ENCODE peak calls at places on chromosome 20, in six cellular contexts. One of them, this sample, is unnamed.

GRCh38 chr20:10381477-10381876 is 52.5 kb downstream of the MKKS start:
- DNase-seq in heart right ventricle: no peak
- DNase-seq in OCI-LY7: no peak
- DNase-seq in A549: no peak
- DNase-seq in progenitor cell of endocrine pancreas: no peak
- DNase-seq in fibroblast of lung: no peak
- DNase-seq in this sample: no peak

GRCh38 chr20:31605902-31606677 is 1.0 kb downstream of the ID1 start:
- DNase-seq in A549: no peak
- DNase-seq in OCI-LY7: no peak
- DNase-seq in progenitor cell of endocrine pancreas: peak; percentile 46
- DNase-seq in heart right ventricle: peak; percentile 37
- DNase-seq in fibroblast of lung: peak; percentile 37
- DNase-seq in this sample: peak; percentile 45

GRCh38 chr20:830011-830521 is 3.4 kb upstream of the FAM110A start:
- DNase-seq in fibroblast of lung: peak; percentile 51
- DNase-seq in A549: no peak
- DNase-seq in heart right ventricle: no peak
- DNase-seq in progenitor cell of endocrine pancreas: no peak
- DNase-seq in OCI-LY7: no peak
- DNase-seq in this sample: no peak

GRCh38 chr20:10558635-10559187 is 115.1 kb downstream of the JAG1 start:
- DNase-seq in heart right ventricle: no peak
- DNase-seq in fibroblast of lung: peak; percentile 94
- DNase-seq in progenitor cell of endocrine pancreas: no peak
- DNase-seq in OCI-LY7: no peak
- DNase-seq in A549: no peak
- DNase-seq in this sample: no peak

GRCh38 chr20:50146732-50147662 is 6.5 kb downstream of the PEDS1 start:
- DNase-seq in progenitor cell of endocrine pancreas: no peak
- DNase-seq in fibroblast of lung: peak; percentile 34
- DNase-seq in A549: no peak
- DNase-seq in OCI-LY7: peak; percentile 62
- DNase-seq in heart right ventricle: no peak
- DNase-seq in this sample: no peak

GRCh38 chr20:8805737-8806442 is 263.0 kb upstream of the PLCB4 start:
- DNase-seq in OCI-LY7: no peak
- DNase-seq in progenitor cell of endocrine pancreas: no peak
- DNase-seq in A549: no peak
- DNase-seq in heart right ventricle: no peak
- DNase-seq in fibroblast of lung: no peak
- DNase-seq in this sample: no peak

GRCh38 chr20:62899633-62900051 is 26.7 kb downstream of the DIDO1 start:
- DNase-seq in OCI-LY7: no peak
- DNase-seq in fibroblast of lung: no peak
- DNase-seq in A549: no peak
- DNase-seq in progenitor cell of endocrine pancreas: no peak
- DNase-seq in heart right ventricle: no peak
- DNase-seq in this sample: no peak

GRCh38 chr20:31476648-31477220 is 1.6 kb downstream of the REM1 start:
- DNase-seq in OCI-LY7: no peak
- DNase-seq in progenitor cell of endocrine pancreas: no peak
- DNase-seq in A549: no peak
- DNase-seq in fibroblast of lung: no peak
- DNase-seq in heart right ventricle: peak; percentile 32
- DNase-seq in this sample: no peak

GRCh38 chr20:34295284-34295683 is 7.9 kb downstream of the AHCY start:
- DNase-seq in heart right ventricle: no peak
- DNase-seq in OCI-LY7: no peak
- DNase-seq in progenitor cell of endocrine pancreas: no peak
- DNase-seq in A549: no peak
- DNase-seq in fibroblast of lung: no peak
- DNase-seq in this sample: no peak

GRCh38 chr20:38059832-38060231 is 26.3 kb downstream of the RPRD1B start:
- DNase-seq in OCI-LY7: no peak
- DNase-seq in A549: no peak
- DNase-seq in heart right ventricle: no peak
- DNase-seq in fibroblast of lung: no peak
- DNase-seq in progenitor cell of endocrine pancreas: no peak
- DNase-seq in this sample: no peak

GRCh38 chr20:5920581-5920980 is 29.8 kb downstream of the TRMT6 start:
- DNase-seq in A549: no peak
- DNase-seq in heart right ventricle: no peak
- DNase-seq in progenitor cell of endocrine pancreas: no peak
- DNase-seq in OCI-LY7: no peak
- DNase-seq in fibroblast of lung: no peak
- DNase-seq in this sample: no peak

GRCh38 chr20:50224553-50225255 is 34.1 kb downstream of the CEBPB start:
- DNase-seq in heart right ventricle: peak; percentile 50
- DNase-seq in OCI-LY7: no peak
- DNase-seq in progenitor cell of endocrine pancreas: no peak
- DNase-seq in A549: no peak
- DNase-seq in fibroblast of lung: peak; percentile 95
- DNase-seq in this sample: no peak

GRCh38 chr20:47620808-47621805 is 119.4 kb downstream of the NCOA3 start:
- DNase-seq in heart right ventricle: no peak
- DNase-seq in OCI-LY7: peak; percentile 79
- DNase-seq in fibroblast of lung: peak; percentile 89
- DNase-seq in A549: no peak
- DNase-seq in progenitor cell of endocrine pancreas: no peak
- DNase-seq in this sample: no peak

GRCh38 chr20:62276448-62276847 is 26.3 kb upstream of the ADRM1 start:
- DNase-seq in fibroblast of lung: no peak
- DNase-seq in heart right ventricle: no peak
- DNase-seq in progenitor cell of endocrine pancreas: no peak
- DNase-seq in OCI-LY7: no peak
- DNase-seq in A549: no peak
- DNase-seq in this sample: no peak

GRCh38 chr20:38538789-38539188 is 42.2 kb upstream of the ADIG start:
- DNase-seq in progenitor cell of endocrine pancreas: no peak
- DNase-seq in OCI-LY7: no peak
- DNase-seq in A549: no peak
- DNase-seq in fibroblast of lung: no peak
- DNase-seq in heart right ventricle: no peak
- DNase-seq in this sample: no peak

GRCh38 chr20:10595230-10595629 is 78.6 kb downstream of the JAG1 start:
- DNase-seq in progenitor cell of endocrine pancreas: no peak
- DNase-seq in A549: no peak
- DNase-seq in heart right ventricle: no peak
- DNase-seq in fibroblast of lung: no peak
- DNase-seq in OCI-LY7: no peak
- DNase-seq in this sample: no peak

GRCh38 chr20:24964518-24964838 is 15.4 kb downstream of the CST7 start:
- DNase-seq in progenitor cell of endocrine pancreas: no peak
- DNase-seq in OCI-LY7: no peak
- DNase-seq in heart right ventricle: no peak
- DNase-seq in fibroblast of lung: no peak
- DNase-seq in A549: no peak
- DNase-seq in this sample: no peak

GRCh38 chr20:13452470-13453124 is 186.1 kb downstream of the TASP1 start:
- DNase-seq in heart right ventricle: no peak
- DNase-seq in OCI-LY7: no peak
- DNase-seq in A549: no peak
- DNase-seq in progenitor cell of endocrine pancreas: no peak
- DNase-seq in fibroblast of lung: no peak
- DNase-seq in this sample: no peak

GRCh38 chr20:53899351-53900167 is 170.8 kb downstream of the BCAS1 start:
- DNase-seq in OCI-LY7: peak; percentile 93
- DNase-seq in fibroblast of lung: peak; percentile 77
- DNase-seq in progenitor cell of endocrine pancreas: no peak
- DNase-seq in A549: peak; percentile 60
- DNase-seq in heart right ventricle: no peak
- DNase-seq in this sample: peak; percentile 17

GRCh38 chr20:57779401-57780003 is 69.7 kb upstream of the PMEPA1 start:
- DNase-seq in OCI-LY7: no peak
- DNase-seq in heart right ventricle: no peak
- DNase-seq in progenitor cell of endocrine pancreas: no peak
- DNase-seq in A549: no peak
- DNase-seq in fibroblast of lung: no peak
- DNase-seq in this sample: no peak

GRCh38 chr20:60126975-60127374 is 168.8 kb downstream of the CDH26 start:
- DNase-seq in progenitor cell of endocrine pancreas: no peak
- DNase-seq in OCI-LY7: no peak
- DNase-seq in heart right ventricle: no peak
- DNase-seq in A549: no peak
- DNase-seq in fibroblast of lung: no peak
- DNase-seq in this sample: no peak

GRCh38 chr20:21027569-21027968 is 78.6 kb downstream of the LINC00237 start:
- DNase-seq in OCI-LY7: no peak
- DNase-seq in fibroblast of lung: no peak
- DNase-seq in progenitor cell of endocrine pancreas: no peak
- DNase-seq in A549: peak; percentile 53
- DNase-seq in heart right ventricle: no peak
- DNase-seq in this sample: peak; percentile 11

GRCh38 chr20:24843443-24843715 is 105.7 kb upstream of the CST7 start:
- DNase-seq in OCI-LY7: no peak
- DNase-seq in fibroblast of lung: no peak
- DNase-seq in progenitor cell of endocrine pancreas: no peak
- DNase-seq in heart right ventricle: no peak
- DNase-seq in A549: no peak
- DNase-seq in this sample: no peak

GRCh38 chr20:56439784-56440291 is 27.8 kb downstream of the CASS4 start:
- DNase-seq in heart right ventricle: peak; percentile 57
- DNase-seq in progenitor cell of endocrine pancreas: no peak
- DNase-seq in A549: no peak
- DNase-seq in fibroblast of lung: peak; percentile 93
- DNase-seq in OCI-LY7: no peak
- DNase-seq in this sample: no peak

GRCh38 chr20:49999329-49999728 is 16.5 kb downstream of the SNAI1 start:
- DNase-seq in OCI-LY7: no peak
- DNase-seq in heart right ventricle: no peak
- DNase-seq in A549: no peak
- DNase-seq in progenitor cell of endocrine pancreas: no peak
- DNase-seq in fibroblast of lung: no peak
- DNase-seq in this sample: no peak

GRCh38 chr20:11958852-11959251 is 41.2 kb downstream of the BTBD3 start:
- DNase-seq in A549: no peak
- DNase-seq in fibroblast of lung: no peak
- DNase-seq in progenitor cell of endocrine pancreas: no peak
- DNase-seq in OCI-LY7: no peak
- DNase-seq in heart right ventricle: no peak
- DNase-seq in this sample: no peak

GRCh38 chr20:51420111-51420510 is 122.4 kb downstream of the NFATC2 start:
- DNase-seq in heart right ventricle: no peak
- DNase-seq in OCI-LY7: no peak
- DNase-seq in A549: no peak
- DNase-seq in progenitor cell of endocrine pancreas: no peak
- DNase-seq in fibroblast of lung: peak; percentile 18
- DNase-seq in this sample: no peak

GRCh38 chr20:20435453-20435852 is 67.5 kb downstream of the INSM1 start:
- DNase-seq in heart right ventricle: no peak
- DNase-seq in fibroblast of lung: no peak
- DNase-seq in progenitor cell of endocrine pancreas: no peak
- DNase-seq in OCI-LY7: no peak
- DNase-seq in A549: no peak
- DNase-seq in this sample: no peak

GRCh38 chr20:61263084-61263695 is 11.1 kb downstream of the CDH4 start:
- DNase-seq in heart right ventricle: no peak
- DNase-seq in progenitor cell of endocrine pancreas: peak; percentile 57
- DNase-seq in OCI-LY7: peak; percentile 9
- DNase-seq in A549: no peak
- DNase-seq in fibroblast of lung: peak; percentile 34
- DNase-seq in this sample: peak; percentile 63

DNA sequence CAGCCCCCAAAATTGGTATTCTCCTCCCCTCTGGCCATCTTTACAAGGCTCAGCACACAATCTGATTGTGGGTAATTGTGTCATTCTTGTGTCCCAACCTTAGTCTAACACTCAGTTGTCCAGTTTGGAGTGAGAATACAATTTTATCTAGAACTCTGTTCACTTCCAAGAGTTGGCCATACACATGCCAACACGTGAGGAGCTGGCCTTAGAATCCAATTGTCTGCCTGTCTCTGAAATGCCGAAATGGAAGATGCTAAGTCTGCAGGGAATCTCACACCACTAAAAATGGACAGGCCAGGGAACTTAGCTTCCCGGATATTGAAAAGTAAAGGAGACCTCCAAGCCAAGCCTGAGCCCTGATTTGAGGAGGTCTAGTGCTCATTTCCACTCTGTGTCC is 12.3 kb downstream of the FOXA2 start:
- DNase-seq in heart right ventricle: no peak
- DNase-seq in progenitor cell of endocrine pancreas: no peak
- DNase-seq in OCI-LY7: no peak
- DNase-seq in A549: no peak
- DNase-seq in fibroblast of lung: no peak
- DNase-seq in this sample: no peak
- TF ChIP-seq CTCF in heart right ventricle: no peak
- TF ChIP-seq CTCF in progenitor cell of endocrine pancreas: no peak
- TF ChIP-seq CTCF in OCI-LY7: no peak
- TF ChIP-seq CTCF in A549: no peak
- TF ChIP-seq CTCF in fibroblast of lung: no peak
- TF ChIP-seq CTCF in this sample: no peak

DNA sequence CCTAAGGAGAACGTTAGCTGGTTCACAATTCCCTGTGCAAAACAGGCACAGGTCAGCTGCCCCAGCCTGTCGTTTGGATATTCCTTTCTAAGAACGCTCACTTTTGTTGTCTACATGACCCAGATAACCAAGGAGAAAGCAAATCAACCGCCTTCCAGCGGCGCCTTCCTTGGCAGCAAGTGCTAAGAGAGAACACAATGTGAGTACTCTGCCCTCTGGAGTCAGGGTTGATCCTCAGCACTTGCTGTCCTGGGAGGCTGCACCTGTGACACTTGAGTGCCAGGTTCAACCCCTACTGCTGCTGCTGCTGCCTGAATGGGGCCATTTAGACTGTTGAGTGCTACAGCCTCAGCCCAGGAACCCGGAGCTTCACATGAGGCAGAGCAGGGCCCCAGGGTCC is 36.8 kb downstream of the OVOL2 start:
- DNase-seq in OCI-LY7: no peak
- DNase-seq in A549: no peak
- DNase-seq in progenitor cell of endocrine pancreas: no peak
- DNase-seq in heart right ventricle: no peak
- DNase-seq in fibroblast of lung: no peak
- DNase-seq in this sample: no peak
- TF ChIP-seq CTCF in OCI-LY7: no peak
- TF ChIP-seq CTCF in A549: no peak
- TF ChIP-seq CTCF in progenitor cell of endocrine pancreas: no peak
- TF ChIP-seq CTCF in heart right ventricle: no peak
- TF ChIP-seq CTCF in fibroblast of lung: no peak
- TF ChIP-seq CTCF in this sample: no peak

GRCh38 chr20:44247676-44248419 is 740 bp downstream of the GDAP1L1 start:
- DNase-seq in progenitor cell of endocrine pancreas: peak; percentile 82
- DNase-seq in A549: peak; percentile 56
- DNase-seq in fibroblast of lung: peak; percentile 21
- DNase-seq in OCI-LY7: no peak
- DNase-seq in heart right ventricle: peak; percentile 40
- DNase-seq in this sample: peak; percentile 90
- TF ChIP-seq CTCF in progenitor cell of endocrine pancreas: peak; percentile 88
- TF ChIP-seq CTCF in A549: peak; percentile 19
- TF ChIP-seq CTCF in fibroblast of lung: peak; percentile 42
- TF ChIP-seq CTCF in OCI-LY7: peak; percentile 14
- TF ChIP-seq CTCF in heart right ventricle: peak; percentile 31
- TF ChIP-seq CTCF in this sample: peak; percentile 91

DNA sequence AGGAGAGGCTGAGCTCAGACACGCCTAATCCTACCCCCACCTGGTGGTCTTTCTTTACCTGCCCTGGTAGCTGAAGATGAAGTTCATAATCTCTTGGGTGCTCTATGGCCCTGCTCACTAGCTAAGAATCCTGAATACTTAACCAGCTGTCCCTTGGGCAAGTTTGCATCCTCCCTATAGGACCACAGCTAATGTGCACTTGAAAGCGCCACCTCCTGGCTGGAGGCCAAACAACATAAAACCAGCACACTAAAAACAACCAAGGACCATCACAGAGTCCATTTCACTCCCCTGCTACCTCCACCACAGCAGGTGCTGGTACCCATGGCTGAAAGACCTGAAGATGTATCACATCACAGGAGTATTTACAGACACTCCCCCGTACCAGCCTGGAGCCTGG is 155.5 kb upstream of the SLC24A3 start:
- DNase-seq in progenitor cell of endocrine pancreas: no peak
- DNase-seq in heart right ventricle: no peak
- DNase-seq in fibroblast of lung: no peak
- DNase-seq in OCI-LY7: peak; percentile 7
- DNase-seq in A549: no peak
- DNase-seq in this sample: no peak
- TF ChIP-seq CTCF in progenitor cell of endocrine pancreas: peak; percentile 10
- TF ChIP-seq CTCF in heart right ventricle: no peak
- TF ChIP-seq CTCF in fibroblast of lung: no peak
- TF ChIP-seq CTCF in OCI-LY7: peak; percentile 72
- TF ChIP-seq CTCF in A549: no peak
- TF ChIP-seq CTCF in this sample: no peak

This sample was measured in nephron progenitor cell.